ENCODE peak calls at places on chromosomes 13 and 19, in six cellular contexts. X is GM12878, S is NB4, E is endothelial cell of umbilical vein, L is K562, W is HepG2. T is an unnamed sample.
A peak's percentile ranks its signal among the peaks of the same experiment; 100 is the strongest.

GRCh38 chr19:54431255-54431838 is 16.1 kb downstream of the TTYH1 start:
- DNase-seq in S (no peak), X (no peak), L (no peak), W (no peak), E (no peak), T (no peak)

GRCh38 chr19:6238643-6239281 is 41.0 kb downstream of the MLLT1 start:
- DNase-seq in W (no peak), E (no peak), S (no peak), L (no peak), X (no peak), T (no peak)

GRCh38 chr13:42990147-42990990 is 1.7 kb downstream of the EPSTI1 start:
- DNase-seq in E (no peak), W (no peak), S (no peak), L (no peak), X (no peak), T (no peak)

GRCh38 chr13:91045351-91046034 is 302.0 kb upstream of the MIR17HG start:
- DNase-seq in E (no peak), S (peak; percentile 19), L (no peak), X (no peak), W (no peak), T (peak; percentile 1)

GRCh38 chr19:46904114-46905060 is 43.6 kb downstream of the ARHGAP35 start:
- DNase-seq in W (no peak), E (peak; percentile 49), L (no peak), X (no peak), S (no peak), T (no peak)

GRCh38 chr19:44003461-44004134 is 841 bp downstream of the ZNF230 start:
- DNase-seq in E (peak; percentile 6), L (peak; percentile 18), W (peak; percentile 8), X (no peak), S (peak; percentile 66), T (no peak)

GRCh38 chr19:48511800-48512503 is at the start of gene LMTK3:
- DNase-seq in S (peak; percentile 86), W (no peak), X (no peak), E (no peak), L (peak; percentile 82), T (peak; percentile 85)

GRCh38 chr19:53158119-53158656 is 665 bp downstream of the ZNF347 start:
- DNase-seq in S (peak; percentile 51), E (peak; percentile 18), W (no peak), X (no peak), L (peak; percentile 42), T (no peak)

GRCh38 chr19:43675269-43675879 is 5.4 kb upstream of the PLAUR start:
- DNase-seq in L (no peak), E (peak; percentile 21), X (peak; percentile 34), S (no peak), W (no peak), T (peak; percentile 78)

GRCh38 chr19:5121286-5122120 is 152.6 kb downstream of the KDM4B start:
- DNase-seq in X (no peak), L (no peak), W (no peak), S (no peak), E (no peak), T (no peak)

GRCh38 chr19:57709616-57710015 is 612 bp upstream of the ZNF154 start:
- DNase-seq in S (no peak), X (no peak), W (no peak), L (no peak), E (no peak), T (no peak)

GRCh38 chr13:74820809-74821208 is 661.2 kb downstream of the TBC1D4 start:
- DNase-seq in E (no peak), X (no peak), S (no peak), W (no peak), L (no peak), T (no peak)

GRCh38 chr13:49453465-49453864 is 9.4 kb downstream of the SETDB2 start:
- DNase-seq in X (no peak), S (no peak), E (no peak), W (no peak), L (no peak), T (no peak)

GRCh38 chr13:32940601-32941000 is 75.6 kb upstream of the KL start:
- DNase-seq in W (no peak), E (no peak), S (no peak), X (no peak), L (no peak), T (no peak)

GRCh38 chr19:46303702-46304397 is 7.0 kb downstream of the HIF3A start:
- DNase-seq in L (peak; percentile 93), X (no peak), W (no peak), E (no peak), S (no peak), T (peak; percentile 57)

GRCh38 chr13:75294110-75294509 is 187.9 kb downstream of the TBC1D4 start:
- DNase-seq in W (peak; percentile 28), X (no peak), E (peak; percentile 11), L (no peak), S (no peak), T (no peak)

GRCh38 chr13:113658836-113659235 is 838 bp upstream of the ATP4B start:
- DNase-seq in E (no peak), X (no peak), S (no peak), L (no peak), W (no peak), T (no peak)

GRCh38 chr13:29573190-29573589 is 22.3 kb downstream of the SLC7A1 start:
- DNase-seq in X (no peak), L (no peak), E (peak; percentile 19), S (peak; percentile 61), W (no peak), T (no peak)

GRCh38 chr19:14004619-14005380 is 1.3 kb downstream of the RFX1 start:
- DNase-seq in S (peak; percentile 60), W (peak; percentile 58), X (peak; percentile 34), L (peak; percentile 15), E (peak; percentile 52), T (no peak)

GRCh38 chr19:51689751-51690358 is 3.3 kb upstream of the SPACA6 start:
- DNase-seq in E (peak; percentile 37), S (no peak), X (no peak), L (peak; percentile 43), W (no peak), T (peak; percentile 87)
- TF ChIP-seq MYC in E (no peak), S (no peak), X (no peak), L (no peak), W (no peak), T (no peak)

GRCh38 chr19:1266818-1267440 is 2.2 kb upstream of the CIRBP start:
- DNase-seq in L (peak; percentile 41), W (no peak), X (no peak), E (peak; percentile 52), S (peak; percentile 56), T (peak; percentile 36)
- TF ChIP-seq MYC in L (peak; percentile 79), W (peak; percentile 53), X (no peak), E (no peak), S (no peak), T (peak; percentile 32)

GRCh38 chr13:60229708-60230272 is 66.1 kb upstream of the DIAPH3 start:
- DNase-seq in L (no peak), W (no peak), X (no peak), S (no peak), E (no peak), T (no peak)

GRCh38 chr13:60221581-60221980 is 57.9 kb upstream of the DIAPH3 start:
- DNase-seq in W (no peak), X (no peak), E (no peak), L (no peak), S (no peak), T (no peak)

GRCh38 chr13:60230593-60230992 is 66.9 kb upstream of the DIAPH3 start:
- DNase-seq in W (no peak), E (no peak), X (no peak), S (no peak), L (peak; percentile 12), T (no peak)

GRCh38 chr13:60226507-60226906 is 62.8 kb upstream of the DIAPH3 start:
- DNase-seq in X (no peak), L (peak; percentile 15), S (peak; percentile 36), E (peak; percentile 9), W (peak; percentile 15), T (peak; percentile 28)

DNA sequence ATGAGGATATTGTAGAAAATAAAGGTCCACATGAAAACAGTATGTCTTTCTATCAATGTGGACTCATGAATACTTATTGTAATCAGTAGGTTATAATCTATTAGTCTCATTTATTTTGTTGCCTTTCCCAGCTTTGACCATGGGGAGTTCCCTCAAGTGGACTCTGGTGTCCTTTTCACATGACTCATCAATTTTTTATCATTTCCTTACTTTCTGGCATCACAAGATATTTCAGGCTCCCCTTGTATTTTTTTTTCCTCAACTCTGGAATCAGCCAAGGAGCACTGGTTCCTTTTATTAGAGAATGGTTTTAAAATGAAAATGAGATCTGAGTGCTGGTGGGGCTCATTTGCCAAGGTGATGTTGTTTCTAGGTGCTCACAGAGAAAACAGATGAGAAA is 63.4 kb upstream of the DIAPH3 start:
- DNase-seq in S (no peak), W (no peak), E (no peak), L (no peak), X (no peak), T (no peak)
- TF ChIP-seq MYC in S (no peak), W (no peak), E (no peak), L (no peak), X (no peak), T (no peak)

GRCh38 chr19:12623361-12624031 is 12.8 kb downstream of the ZNF791 start:
- DNase-seq in X (no peak), W (no peak), L (no peak), S (no peak), E (no peak), T (no peak)
- TF ChIP-seq MYC in X (no peak), W (no peak), L (no peak), S (no peak), E (no peak), T (no peak)

T was measured in A549.